ENCODE peak calls at places on chromosomes 1 and 21, in six cellular contexts. M, E, R, Y, I and K are unnamed samples.

GRCh38 chr21:42666023-42666747 is 12.8 kb downstream of the PDE9A start:
- DNase-seq in R (no peak), I (no peak), M (no peak), Y (no peak), E (peak; percentile 65), K (no peak)

GRCh38 chr1:92291372-92291999 is 7.3 kb downstream of the GLMN start:
- DNase-seq in I (no peak), E (peak; percentile 50), M (no peak), Y (no peak), R (no peak), K (peak; percentile 53)

GRCh38 chr1:233055879-233056641 is 105.6 kb downstream of the NTPCR start:
- DNase-seq in M (no peak), E (no peak), Y (no peak), I (no peak), R (no peak), K (no peak)

GRCh38 chr1:16009030-16009460 is 5.0 kb downstream of the SRARP start:
- DNase-seq in I (no peak), R (peak; percentile 66), E (peak; percentile 68), Y (no peak), M (peak; percentile 64), K (peak; percentile 57)

GRCh38 chr1:117562581-117563491 is 43.0 kb upstream of the TENT5C start:
- DNase-seq in I (no peak), R (no peak), M (no peak), Y (no peak), E (no peak), K (no peak)

GRCh38 chr1:231971397-231972233 is 345.0 kb downstream of the DISC1 start:
- DNase-seq in I (no peak), Y (no peak), R (no peak), M (no peak), E (no peak), K (peak; percentile 85)

GRCh38 chr21:32311621-32312020 is 13.0 kb downstream of the MRAP start:
- DNase-seq in E (no peak), Y (no peak), I (no peak), R (no peak), M (no peak), K (no peak)

GRCh38 chr1:24963099-24963872 is 33.2 kb upstream of the RUNX3 start:
- DNase-seq in E (peak; percentile 74), R (no peak), M (peak; percentile 50), Y (no peak), I (peak; percentile 29), K (no peak)

GRCh38 chr1:159798893-159799292 is 3.3 kb upstream of the FCRL6 start:
- DNase-seq in M (peak; percentile 23), R (peak; percentile 64), Y (peak; percentile 36), E (peak; percentile 50), I (no peak), K (peak; percentile 71)

GRCh38 chr21:41511858-41512257 is 3.9 kb upstream of the TMPRSS2 start:
- DNase-seq in R (no peak), M (no peak), E (no peak), Y (no peak), I (no peak), K (no peak)

GRCh38 chr1:27705545-27705944 is 20.2 kb upstream of the FAM76A start:
- DNase-seq in Y (no peak), E (no peak), M (no peak), R (no peak), I (no peak), K (no peak)

GRCh38 chr1:236035681-236036101 is 29.2 kb downstream of the NID1 start:
- DNase-seq in I (no peak), M (no peak), Y (peak; percentile 13), R (no peak), E (no peak), K (no peak)

GRCh38 chr1:52899445-52899894 is 22.1 kb downstream of the ECHDC2 start:
- DNase-seq in Y (no peak), M (no peak), R (no peak), I (no peak), E (no peak), K (no peak)

GRCh38 chr1:162087574-162087973 is 18.1 kb downstream of the NOS1AP start:
- DNase-seq in R (no peak), E (no peak), I (no peak), M (no peak), Y (no peak), K (no peak)

GRCh38 chr1:206953126-206953525 is 6.9 kb upstream of the PIGR start:
- DNase-seq in M (no peak), R (no peak), I (no peak), E (no peak), Y (no peak), K (no peak)

GRCh38 chr1:161021959-161022332 is 994 bp upstream of the F11R start:
- DNase-seq in I (no peak), E (no peak), M (no peak), Y (no peak), R (no peak), K (no peak)

GRCh38 chr21:33866851-33867250 is 48.8 kb downstream of the ATP5PO start:
- DNase-seq in I (no peak), E (no peak), R (no peak), M (no peak), Y (no peak), K (peak; percentile 12)

GRCh38 chr1:165408518-165408917 is 36.4 kb downstream of the RXRG start:
- DNase-seq in E (no peak), M (no peak), Y (no peak), I (no peak), R (no peak), K (peak; percentile 20)
- TF ChIP-seq CTCF in E (peak; percentile 62), M (no peak), Y (peak; percentile 35), I (peak; percentile 22), R (peak; percentile 43), K (peak; percentile 39)

GRCh38 chr1:201637282-201638076 is 98.6 kb downstream of the NAV1 start:
- DNase-seq in R (no peak), M (no peak), E (no peak), Y (peak; percentile 59), I (no peak), K (no peak)

GRCh38 chr1:201641524-201642253 is 102.8 kb downstream of the NAV1 start:
- DNase-seq in M (no peak), E (no peak), Y (no peak), I (no peak), R (no peak), K (no peak)

GRCh38 chr1:201639826-201640225 is 100.9 kb downstream of the NAV1 start:
- DNase-seq in I (no peak), M (no peak), Y (no peak), E (no peak), R (no peak), K (no peak)

GRCh38 chr1:201639391-201639790 is 100.5 kb downstream of the NAV1 start:
- DNase-seq in I (no peak), E (no peak), R (no peak), Y (no peak), M (no peak), K (no peak)

GRCh38 chr1:201640624-201641023 is 101.7 kb downstream of the NAV1 start:
- DNase-seq in I (no peak), M (no peak), Y (peak; percentile 50), R (no peak), E (no peak), K (no peak)
- TF ChIP-seq CTCF in I (no peak), M (no peak), Y (no peak), R (no peak), E (no peak), K (no peak)

GRCh38 chr1:240294566-240294965 is 202.9 kb downstream of the FMN2 start:
- DNase-seq in M (no peak), E (no peak), Y (no peak), I (no peak), R (no peak), K (no peak)
- TF ChIP-seq CTCF in M (no peak), E (no peak), Y (no peak), I (no peak), R (no peak), K (peak; percentile 69)

GRCh38 chr1:30372792-30373433 is 350.5 kb downstream of the MATN1 start:
- DNase-seq in E (no peak), Y (no peak), M (no peak), R (no peak), I (peak; percentile 17), K (no peak)

GRCh38 chr1:30374400-30375070 is 348.9 kb downstream of the MATN1 start:
- DNase-seq in I (peak; percentile 27), Y (no peak), M (no peak), R (no peak), E (no peak), K (no peak)

GRCh38 chr1:30373471-30374399 is 349.6 kb downstream of the MATN1 start:
- DNase-seq in Y (no peak), I (peak; percentile 47), R (no peak), E (no peak), M (no peak), K (no peak)

GRCh38 chr1:30371179-30371788 is 352.1 kb downstream of the MATN1 start:
- DNase-seq in I (peak; percentile 23), R (no peak), E (no peak), M (no peak), Y (no peak), K (no peak)

GRCh38 chr1:30371888-30372791 is 351.2 kb downstream of the MATN1 start:
- DNase-seq in Y (no peak), I (peak; percentile 32), M (no peak), R (no peak), E (no peak), K (no peak)
- TF ChIP-seq CTCF in Y (no peak), I (no peak), M (no peak), R (no peak), E (no peak), K (no peak)

GRCh38 chr1:169594391-169594790 is 8.1 kb upstream of the F5 start:
- DNase-seq in Y (no peak), R (no peak), E (no peak), M (no peak), I (no peak), K (no peak)
- TF ChIP-seq CTCF in Y (no peak), R (no peak), E (no peak), M (no peak), I (no peak), K (no peak)

GRCh38 chr1:42266253-42267135 is 68.5 kb downstream of the FOXJ3 start:
- DNase-seq in Y (no peak), M (no peak), E (no peak), I (no peak), R (no peak), K (no peak)
- TF ChIP-seq CTCF in Y (no peak), M (no peak), E (peak; percentile 27), I (peak; percentile 5), R (peak; percentile 21), K (no peak)

GRCh38 chr1:63886348-63886747 is 112.5 kb downstream of the ROR1 start:
- DNase-seq in Y (no peak), M (no peak), R (no peak), E (no peak), I (no peak), K (no peak)
- TF ChIP-seq CTCF in Y (no peak), M (no peak), R (no peak), E (no peak), I (no peak), K (no peak)